ENCODE peak calls at places on chromosome 16, in nine cellular contexts. U is NCI-H1694; A is brain pericyte; Z is A549; S is dermis blood vessel endothelial cell; T is activated CD8-positive, alpha-beta memory T cell treated with anti-CD3 and anti-CD28 coated beads for 1 hour; D is NCI-H460; C is left cardiac atrium; M is progenitor cell of endocrine pancreas. I is an unnamed sample.

GRCh38 chr16:57009641-57010170 is 20.3 kb downstream of the NLRC5 start:
- DNase-seq in U (no peak), D (no peak), M (no peak), T (no peak), S (no peak), C (no peak), A (no peak), Z (no peak), I (no peak)

GRCh38 chr16:87123356-87124001 is 193.7 kb downstream of the C16orf95 start:
- DNase-seq in M (no peak), C (no peak), U (no peak), D (no peak), Z (no peak), S (no peak), T (no peak), A (no peak), I (no peak)

GRCh38 chr16:21650517-21650916 is 1.9 kb downstream of the IGSF6 start:
- DNase-seq in Z (no peak), S (peak), C (no peak), M (no peak), A (no peak), U (no peak), T (no peak), D (no peak), I (no peak)

GRCh38 chr16:19524866-19525723 is 1.4 kb downstream of the CCP110 start:
- DNase-seq in U (no peak), Z (no peak), D (no peak), A (no peak), T (no peak), M (no peak), C (no peak), S (peak), I (no peak)

GRCh38 chr16:25587783-25588182 is 104.0 kb upstream of the HS3ST4 start:
- DNase-seq in D (no peak), U (no peak), A (no peak), M (no peak), Z (no peak), S (no peak), T (no peak), C (no peak), I (no peak)

GRCh38 chr16:57608462-57609113 is 19.8 kb upstream of the ADGRG1 start:
- DNase-seq in C (no peak), M (no peak), D (no peak), Z (no peak), T (no peak), A (no peak), S (no peak), U (no peak), I (no peak)

GRCh38 chr16:69890114-69890890 is 60.8 kb upstream of the CLEC18A start:
- DNase-seq in U (no peak), Z (no peak), C (peak), M (no peak), A (peak), T (no peak), D (peak), S (peak), I (no peak)

GRCh38 chr16:30903596-30903995 is 7.2 kb downstream of the CTF1 start:
- DNase-seq in D (no peak), A (no peak), T (no peak), S (peak), M (no peak), U (no peak), C (no peak), Z (no peak), I (no peak)

GRCh38 chr16:2792945-2793344 is 5.3 kb upstream of the PRSS41 start:
- DNase-seq in M (no peak), T (no peak), S (no peak), C (no peak), Z (no peak), D (no peak), A (no peak), U (no peak), I (no peak)

GRCh38 chr16:1530349-1530882 is 3.0 kb upstream of the TMEM204 start:
- DNase-seq in D (no peak), T (no peak), S (no peak), U (no peak), Z (no peak), M (no peak), C (no peak), A (no peak), I (no peak)

GRCh38 chr16:87628246-87628923 is 26.1 kb downstream of the JPH3 start:
- DNase-seq in D (no peak), U (no peak), Z (no peak), T (no peak), M (no peak), S (no peak), A (no peak), C (no peak), I (no peak)

GRCh38 chr16:14310519-14310991 is 239.4 kb downstream of the MRTFB start:
- DNase-seq in C (no peak), T (no peak), U (no peak), M (no peak), S (no peak), D (no peak), Z (peak), A (peak), I (no peak)

GRCh38 chr16:28910046-28911031 is 14.7 kb downstream of the RABEP2 start:
- DNase-seq in S (no peak), T (no peak), C (no peak), D (no peak), Z (no peak), U (no peak), A (no peak), M (no peak), I (no peak)

GRCh38 chr16:70428178-70428998 is 10.5 kb downstream of the ST3GAL2 start:
- DNase-seq in C (peak), S (peak), U (no peak), Z (peak), A (peak), D (peak), T (peak), M (peak), I (no peak)